ENCODE peak calls at places on chromosomes 6 and 20, in ten cellular contexts. Y, L, H, W, V, T, Z, I, S and G are unnamed samples.

GRCh38 chr6:134373282-134373922 is 55.5 kb upstream of the SGK1 start:
- DNase-seq in Y (no peak), L (no peak), H (peak), W (no peak), V (no peak), T (no peak), Z (no peak), I (peak), S (peak), G (peak)

GRCh38 chr6:42390228-42390934 is 61.3 kb downstream of the TRERF1 start:
- DNase-seq in Y (no peak), L (no peak), H (no peak), W (peak), V (no peak), T (peak), Z (no peak), I (no peak), S (no peak), G (no peak)

GRCh38 chr6:25359191-25359861 is 80.2 kb downstream of the CARMIL1 start:
- DNase-seq in Y (no peak), L (no peak), H (peak), W (no peak), V (peak), T (no peak), Z (no peak), I (peak), S (peak), G (no peak)

GRCh38 chr20:50455656-50456451 is 54.3 kb upstream of the PTPN1 start:
- DNase-seq in Y (no peak), L (no peak), H (no peak), W (no peak), V (no peak), T (no peak), Z (no peak), I (no peak), S (no peak), G (no peak)

GRCh38 chr6:146289816-146290588 is 253.6 kb upstream of the RAB32 start:
- DNase-seq in Y (no peak), L (no peak), H (peak), W (no peak), V (no peak), T (no peak), Z (no peak), I (peak), S (peak), G (no peak)

GRCh38 chr6:25302677-25303128 is 23.5 kb downstream of the CARMIL1 start:
- DNase-seq in Y (no peak), L (no peak), H (peak), W (no peak), V (peak), T (peak), Z (no peak), I (peak), S (peak), G (no peak)

GRCh38 chr6:143634486-143634885 is 43.3 kb upstream of the PHACTR2 start:
- DNase-seq in Y (no peak), L (no peak), H (no peak), W (no peak), V (no peak), T (no peak), Z (no peak), I (peak), S (no peak), G (no peak)

GRCh38 chr6:112480551-112480950 is 133.4 kb downstream of the RFPL4B start:
- DNase-seq in Y (no peak), L (no peak), H (no peak), W (no peak), V (no peak), T (no peak), Z (no peak), I (peak), S (peak), G (no peak)

GRCh38 chr6:25127433-25127832 is 151.7 kb upstream of the CARMIL1 start:
- DNase-seq in Y (no peak), L (no peak), H (no peak), W (no peak), V (no peak), T (no peak), Z (no peak), I (no peak), S (no peak), G (no peak)

GRCh38 chr6:2999005-2999620 is 581 bp upstream of the NQO2 start:
- DNase-seq in Y (peak), L (peak), H (peak), W (no peak), V (no peak), T (peak), Z (no peak), I (peak), S (peak), G (no peak)

GRCh38 chr6:10203651-10204050 is 211.2 kb downstream of the TFAP2A start:
- DNase-seq in Y (no peak), L (no peak), H (no peak), W (no peak), V (no peak), T (no peak), Z (no peak), I (no peak), S (no peak), G (no peak)

GRCh38 chr20:431012-431904 is 23.2 kb downstream of the RBCK1 start:
- DNase-seq in Y (peak), L (no peak), H (peak), W (peak), V (peak), T (no peak), Z (peak), I (peak), S (peak), G (peak)

GRCh38 chr6:28496099-28496779 is 19.4 kb downstream of the GPX6 start:
- DNase-seq in Y (no peak), L (no peak), H (no peak), W (no peak), V (no peak), T (no peak), Z (no peak), I (no peak), S (peak), G (no peak)

GRCh38 chr6:134199848-134200606 is 117.9 kb downstream of the SGK1 start:
- DNase-seq in Y (no peak), L (no peak), H (no peak), W (no peak), V (no peak), T (no peak), Z (no peak), I (no peak), S (no peak), G (peak)

GRCh38 chr6:123808556-123808955 is 4.9 kb downstream of the NKAIN2 start:
- DNase-seq in Y (no peak), L (no peak), H (no peak), W (no peak), V (no peak), T (no peak), Z (no peak), I (no peak), S (no peak), G (no peak)

GRCh38 chr6:52514514-52514913 is 62.3 kb downstream of the TRAM2 start:
- DNase-seq in Y (no peak), L (peak), H (no peak), W (no peak), V (no peak), T (no peak), Z (no peak), I (peak), S (peak), G (no peak)

GRCh38 chr6:117605169-117605826 is 3.0 kb upstream of the GOPC start:
- DNase-seq in Y (peak), L (no peak), H (peak), W (peak), V (peak), T (no peak), Z (peak), I (peak), S (peak), G (peak)

GRCh38 chr20:45463709-45464108 is 5.8 kb upstream of the WFDC2 start:
- DNase-seq in Y (no peak), L (no peak), H (no peak), W (no peak), V (no peak), T (no peak), Z (no peak), I (no peak), S (no peak), G (no peak)

GRCh38 chr20:23244916-23245552 is 105.6 kb upstream of the NXT1 start:
- DNase-seq in Y (no peak), L (no peak), H (no peak), W (no peak), V (no peak), T (peak), Z (no peak), I (no peak), S (no peak), G (no peak)

GRCh38 chr6:17905611-17906592 is 81.5 kb downstream of the KIF13A start:
- DNase-seq in Y (no peak), L (no peak), H (peak), W (no peak), V (no peak), T (no peak), Z (no peak), I (peak), S (peak), G (no peak)

GRCh38 chr20:25320035-25320800 is 70.4 kb downstream of the ABHD12 start:
- DNase-seq in Y (no peak), L (no peak), H (no peak), W (no peak), V (no peak), T (no peak), Z (no peak), I (no peak), S (no peak), G (no peak)

GRCh38 chr6:167801263-167801662 is 25.4 kb upstream of the AFDN start:
- DNase-seq in Y (no peak), L (no peak), H (no peak), W (no peak), V (no peak), T (no peak), Z (no peak), I (no peak), S (no peak), G (no peak)
- TF ChIP-seq CTCF in Y (no peak), L (no peak), H (no peak), W (no peak), V (no peak), T (no peak), Z (no peak), I (no peak), S (no peak), G (no peak)

GRCh38 chr6:16505711-16506362 is 255.4 kb downstream of the ATXN1 start:
- DNase-seq in Y (no peak), L (no peak), H (peak), W (no peak), V (no peak), T (no peak), Z (no peak), I (peak), S (peak), G (no peak)
- TF ChIP-seq CTCF in Y (no peak), L (no peak), H (no peak), W (no peak), V (peak), T (no peak), Z (no peak), I (no peak), S (no peak), G (no peak)

GRCh38 chr20:9617940-9618339 is 103.5 kb downstream of the LAMP5 start:
- DNase-seq in Y (peak), L (no peak), H (no peak), W (no peak), V (peak), T (no peak), Z (no peak), I (peak), S (peak), G (no peak)
- TF ChIP-seq CTCF in Y (no peak), L (no peak), H (peak), W (no peak), V (peak), T (no peak), Z (peak), I (peak), S (peak), G (peak)

DNA sequence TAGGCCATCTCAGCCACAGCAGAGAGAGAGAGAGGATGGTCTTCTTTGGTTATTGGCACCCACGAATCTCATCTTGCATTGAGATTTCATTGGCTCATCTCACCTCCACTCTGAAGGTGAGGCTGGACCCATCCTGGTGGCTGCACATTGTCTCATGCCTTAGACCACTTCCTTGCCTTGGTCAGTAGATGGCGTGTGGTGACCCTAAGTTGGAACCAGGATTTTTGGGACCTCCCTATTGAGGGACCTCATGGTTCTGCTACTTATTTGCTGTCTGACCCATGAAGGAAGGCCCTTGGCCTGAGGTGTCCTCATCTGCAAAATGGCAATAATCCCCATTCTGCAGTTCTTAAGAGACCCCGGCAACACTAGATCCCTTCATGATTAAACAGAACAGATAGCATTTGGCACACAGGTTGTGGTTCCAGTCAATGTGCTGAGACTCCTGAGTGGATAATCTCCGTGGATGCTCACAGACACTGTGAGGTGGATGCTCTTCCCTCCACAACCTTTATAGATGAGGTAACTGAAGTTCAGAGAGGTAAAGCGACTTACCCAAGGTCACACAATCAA is 21.5 kb upstream of the AAR2 start:
- DNase-seq in Y (no peak), L (no peak), H (no peak), W (no peak), V (peak), T (no peak), Z (no peak), I (peak), S (peak), G (peak)
- TF ChIP-seq CTCF in Y (peak), L (no peak), H (peak), W (peak), V (peak), T (no peak), Z (peak), I (peak), S (peak), G (peak)

GRCh38 chr6:128554302-128554701 is 33.9 kb upstream of the PTPRK start:
- DNase-seq in Y (no peak), L (no peak), H (no peak), W (no peak), V (peak), T (no peak), Z (no peak), I (no peak), S (peak), G (no peak)
- TF ChIP-seq CTCF in Y (no peak), L (no peak), H (peak), W (no peak), V (peak), T (no peak), Z (peak), I (peak), S (peak), G (no peak)

GRCh38 chr6:32971245-32971580 is 2.8 kb downstream of the BRD2 start:
- DNase-seq in Y (no peak), L (no peak), H (no peak), W (no peak), V (no peak), T (no peak), Z (no peak), I (no peak), S (no peak), G (no peak)

GRCh38 chr6:32970413-32971244 is 2.2 kb downstream of the BRD2 start:
- DNase-seq in Y (peak), L (peak), H (peak), W (peak), V (peak), T (peak), Z (peak), I (peak), S (peak), G (peak)

GRCh38 chr6:32972353-32973143 is 4.2 kb downstream of the BRD2 start:
- DNase-seq in Y (peak), L (no peak), H (no peak), W (peak), V (peak), T (peak), Z (no peak), I (no peak), S (no peak), G (peak)

GRCh38 chr6:32973144-32973854 is 4.9 kb downstream of the BRD2 start:
- DNase-seq in Y (peak), L (no peak), H (no peak), W (peak), V (peak), T (no peak), Z (no peak), I (peak), S (no peak), G (peak)

GRCh38 chr6:32971581-32972352 is 3.4 kb downstream of the BRD2 start:
- DNase-seq in Y (peak), L (peak), H (peak), W (peak), V (peak), T (peak), Z (peak), I (peak), S (peak), G (peak)
- TF ChIP-seq CTCF in Y (no peak), L (no peak), H (peak), W (no peak), V (no peak), T (no peak), Z (no peak), I (no peak), S (no peak), G (no peak)

DNA sequence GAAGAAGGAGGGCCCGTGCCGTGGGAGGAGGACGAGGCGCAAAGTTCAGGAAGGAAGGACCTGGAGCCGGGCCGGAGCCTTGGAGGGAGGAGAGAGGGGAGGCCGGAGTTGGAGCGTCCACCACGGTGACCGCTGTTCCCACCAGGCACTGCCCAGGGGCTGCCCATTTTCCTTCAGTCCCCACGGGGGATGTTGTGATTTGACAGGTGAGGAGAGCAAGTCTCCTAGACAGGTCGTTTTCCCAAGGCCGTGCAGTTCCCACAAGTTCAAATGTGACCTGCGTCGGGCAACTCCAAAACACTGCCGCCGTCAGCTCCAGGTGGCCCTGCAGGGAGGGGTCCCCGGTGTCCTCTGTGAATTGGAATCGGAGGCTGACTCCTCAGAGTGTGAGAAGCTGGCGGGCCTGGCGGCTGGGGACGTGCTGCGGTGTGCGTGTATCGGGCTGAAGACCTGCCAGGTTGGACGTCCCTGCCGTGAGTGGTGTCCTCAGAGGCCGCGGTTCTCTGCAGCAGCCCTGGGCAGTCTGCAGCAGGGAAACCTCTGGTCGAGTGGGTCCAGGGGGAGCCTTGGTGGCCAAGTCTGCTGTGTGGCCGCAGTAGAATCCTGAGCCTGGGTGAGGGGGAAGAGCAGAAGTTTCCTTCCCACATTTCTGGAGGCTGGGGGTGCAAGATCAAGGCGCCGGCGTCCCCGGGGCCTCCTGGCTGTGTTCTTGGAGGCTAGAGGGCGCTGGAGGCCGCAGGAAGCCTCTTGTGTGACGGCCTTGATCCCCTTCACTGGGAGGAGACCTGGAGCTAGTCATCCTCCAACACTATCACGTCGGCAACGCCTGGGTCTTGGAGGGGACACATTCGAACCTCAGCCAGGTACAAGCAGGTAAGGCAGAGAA is 115.0 kb upstream of the FRMD1 start:
- DNase-seq in Y (no peak), L (no peak), H (no peak), W (no peak), V (no peak), T (peak), Z (no peak), I (no peak), S (no peak), G (no peak)
- TF ChIP-seq CTCF in Y (no peak), L (no peak), H (no peak), W (no peak), V (peak), T (no peak), Z (peak), I (no peak), S (no peak), G (no peak)

GRCh38 chr20:56817780-56818675 is 188.9 kb downstream of the TFAP2C start:
- DNase-seq in Y (no peak), L (no peak), H (no peak), W (no peak), V (no peak), T (no peak), Z (no peak), I (no peak), S (no peak), G (no peak)
- TF ChIP-seq CTCF in Y (no peak), L (no peak), H (no peak), W (no peak), V (peak), T (no peak), Z (no peak), I (no peak), S (no peak), G (no peak)

GRCh38 chr20:3479759-3480615 is 9.2 kb downstream of the ATRN start:
- DNase-seq in Y (no peak), L (no peak), H (no peak), W (no peak), V (no peak), T (no peak), Z (no peak), I (no peak), S (no peak), G (no peak)

GRCh38 chr20:3477861-3478544 is 7.2 kb downstream of the ATRN start:
- DNase-seq in Y (no peak), L (no peak), H (no peak), W (no peak), V (no peak), T (no peak), Z (no peak), I (no peak), S (no peak), G (no peak)

GRCh38 chr20:3483784-3484183 is 13.0 kb downstream of the ATRN start:
- DNase-seq in Y (no peak), L (no peak), H (no peak), W (no peak), V (no peak), T (no peak), Z (no peak), I (peak), S (peak), G (no peak)

GRCh38 chr20:3483309-3483708 is 12.5 kb downstream of the ATRN start:
- DNase-seq in Y (no peak), L (no peak), H (no peak), W (no peak), V (no peak), T (no peak), Z (no peak), I (no peak), S (no peak), G (no peak)

DNA sequence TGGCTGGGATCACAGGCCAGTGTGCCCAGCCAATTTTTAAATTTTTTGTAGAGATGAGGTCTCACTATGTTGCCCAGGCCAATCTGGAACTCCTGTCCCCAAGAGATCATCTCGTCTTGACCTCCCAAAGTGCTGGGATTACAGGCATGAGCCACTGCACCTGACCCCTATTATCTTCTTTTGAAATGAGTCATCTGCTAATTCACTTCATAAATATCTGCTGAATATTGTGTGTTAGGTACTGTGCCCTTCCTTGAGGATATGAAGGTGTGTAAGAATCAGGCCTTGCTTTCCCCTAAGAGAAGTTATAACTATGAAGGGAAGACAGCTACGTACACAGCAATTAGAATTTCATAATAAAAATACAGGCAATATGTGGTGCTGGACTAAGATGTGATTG is 8.2 kb downstream of the ATRN start:
- DNase-seq in Y (no peak), L (no peak), H (no peak), W (no peak), V (no peak), T (no peak), Z (no peak), I (no peak), S (no peak), G (no peak)
- TF ChIP-seq CTCF in Y (no peak), L (no peak), H (no peak), W (no peak), V (no peak), T (no peak), Z (no peak), I (no peak), S (no peak), G (no peak)